ENCODE peak calls at places on chromosomes 2 and 18, in five cellular contexts. S, V, Q, I and U are unnamed samples.
A peak's percentile ranks its signal among the peaks of the same experiment; 100 is the strongest.

GRCh38 chr18:11203998-11204397 is 54.6 kb upstream of the PIEZO2 start:
- DNase-seq in S (no peak), V (no peak), Q (no peak), I (no peak), U (no peak)

GRCh38 chr2:212974692-212975091 is 176.7 kb downstream of the IKZF2 start:
- DNase-seq in S (peak; percentile 32), V (peak; percentile 40), Q (no peak), I (peak; percentile 84), U (peak; percentile 66)

GRCh38 chr2:163441603-163442002 is 294.2 kb downstream of the FIGN start:
- DNase-seq in S (no peak), V (no peak), Q (no peak), I (no peak), U (no peak)

GRCh38 chr2:64562148-64562784 is 38.1 kb downstream of the AFTPH start:
- DNase-seq in S (no peak), V (peak; percentile 43), Q (peak; percentile 41), I (peak; percentile 22), U (peak; percentile 30)

GRCh38 chr18:3726241-3726951 is 276.4 kb downstream of the TGIF1 start:
- DNase-seq in S (no peak), V (no peak), Q (no peak), I (no peak), U (no peak)

GRCh38 chr2:128347701-128348504 is 29.2 kb upstream of the HS6ST1 start:
- DNase-seq in S (no peak), V (peak; percentile 35), Q (no peak), I (peak; percentile 91), U (peak; percentile 91)

GRCh38 chr2:61771904-61772845 is 81.7 kb downstream of the FAM161A start:
- DNase-seq in S (no peak), V (no peak), Q (no peak), I (no peak), U (no peak)

GRCh38 chr2:67854798-67855197 is 208.0 kb downstream of the C1D start:
- DNase-seq in S (no peak), V (no peak), Q (no peak), I (no peak), U (no peak)

GRCh38 chr2:65277791-65278449 is 50.3 kb downstream of the ACTR2 start:
- DNase-seq in S (no peak), V (no peak), Q (no peak), I (no peak), U (no peak)

GRCh38 chr18:48541747-48542108 is 2.9 kb downstream of the CTIF start:
- DNase-seq in S (no peak), V (no peak), Q (no peak), I (no peak), U (no peak)

GRCh38 chr2:150090031-150090430 is 397.4 kb downstream of the RND3 start:
- DNase-seq in S (no peak), V (no peak), Q (no peak), I (no peak), U (no peak)

GRCh38 chr2:206981089-206981674 is 41.9 kb downstream of the CPO start:
- DNase-seq in S (no peak), V (no peak), Q (no peak), I (no peak), U (no peak)

GRCh38 chr2:216090369-216090786 is 8.7 kb downstream of the TMEM169 start:
- DNase-seq in S (no peak), V (no peak), Q (no peak), I (peak; percentile 40), U (peak; percentile 30)

GRCh38 chr2:242024751-242025355 is 155.3 kb downstream of the RTP5 start:
- DNase-seq in S (no peak), V (no peak), Q (no peak), I (no peak), U (no peak)

GRCh38 chr2:23940262-23940975 is at the start of gene UBXN2A:
- DNase-seq in S (no peak), V (peak; percentile 75), Q (peak; percentile 85), I (peak; percentile 74), U (peak; percentile 70)

GRCh38 chr2:203972066-203972465 is 35.5 kb downstream of the ICOS start:
- DNase-seq in S (no peak), V (no peak), Q (no peak), I (no peak), U (no peak)

GRCh38 chr2:4827836-4828235 is 864.3 kb upstream of the SOX11 start:
- DNase-seq in S (no peak), V (no peak), Q (no peak), I (no peak), U (no peak)

GRCh38 chr2:46446871-46447568 is 32.3 kb upstream of the TMEM247 start:
- DNase-seq in S (peak; percentile 65), V (peak; percentile 89), Q (no peak), I (no peak), U (peak; percentile 32)

GRCh38 chr2:68287580-68288441 is 31.9 kb downstream of the CNRIP1 start:
- DNase-seq in S (no peak), V (peak; percentile 86), Q (no peak), I (peak; percentile 69), U (peak; percentile 78)

GRCh38 chr2:197159681-197160211 is 150.8 kb downstream of the ANKRD44 start:
- DNase-seq in S (no peak), V (peak; percentile 45), Q (peak; percentile 75), I (peak; percentile 44), U (peak; percentile 65)

GRCh38 chr2:217103752-217104540 is 244.1 kb upstream of the TNP1 start:
- DNase-seq in S (peak; percentile 29), V (peak; percentile 36), Q (peak; percentile 18), I (peak; percentile 89), U (peak; percentile 43)

GRCh38 chr2:217801115-217801531 is 201.7 kb downstream of the TNS1 start:
- DNase-seq in S (no peak), V (no peak), Q (no peak), I (no peak), U (no peak)

GRCh38 chr2:200585730-200586643 is at the start of gene AOX1:
- DNase-seq in S (no peak), V (peak; percentile 73), Q (no peak), I (peak; percentile 62), U (peak; percentile 61)
- TF ChIP-seq CTCF in S (peak; percentile 30), V (peak; percentile 8), Q (no peak), I (peak; percentile 41), U (no peak)

GRCh38 chr18:37138456-37138855 is 309.5 kb downstream of the KIAA1328 start:
- DNase-seq in S (no peak), V (no peak), Q (no peak), I (no peak), U (no peak)
- H3K4me3 ChIP-seq in S (no peak overlapping the region), V (no peak overlapping the region), Q (no peak overlapping the region), I (no peak overlapping the region), U (no peak overlapping the region)

GRCh38 chr18:66557091-66557490 is 46.8 kb downstream of the CDH19 start:
- DNase-seq in S (no peak), V (no peak), Q (no peak), I (no peak), U (no peak)

GRCh38 chr18:66564236-66564635 is 39.7 kb downstream of the CDH19 start:
- DNase-seq in S (no peak), V (no peak), Q (no peak), I (no peak), U (no peak)

GRCh38 chr18:66562279-66562678 is 41.6 kb downstream of the CDH19 start:
- DNase-seq in S (no peak), V (no peak), Q (no peak), I (no peak), U (no peak)

GRCh38 chr18:66558773-66559172 is 45.1 kb downstream of the CDH19 start:
- DNase-seq in S (no peak), V (peak; percentile 2), Q (no peak), I (no peak), U (no peak)

DNA sequence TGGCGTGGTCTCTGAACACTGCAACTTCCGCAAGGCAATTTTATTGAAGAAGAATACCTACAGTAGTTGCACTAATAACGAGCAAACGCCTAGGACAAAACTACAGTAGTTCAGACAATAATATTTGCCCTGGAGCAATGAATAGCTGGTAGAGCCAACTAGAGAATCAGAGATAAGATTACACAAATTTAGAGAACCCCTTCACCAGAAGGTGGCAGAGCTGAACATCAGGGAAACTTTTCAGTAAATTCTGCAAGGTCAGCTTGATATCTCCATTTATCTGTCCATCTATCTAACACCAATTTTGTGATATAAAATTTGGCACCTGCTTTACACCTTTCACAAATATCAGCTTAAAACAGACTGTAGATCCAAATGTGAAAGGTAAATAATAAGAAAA is 43.8 kb downstream of the CDH19 start:
- DNase-seq in S (no peak), V (peak; percentile 19), Q (peak; percentile 51), I (no peak), U (peak; percentile 0)
- TF ChIP-seq CTCF in S (no peak), V (no peak), Q (peak; percentile 39), I (no peak), U (no peak)

GRCh38 chr18:2402084-2402483 is 169.2 kb downstream of the METTL4 start:
- DNase-seq in S (peak; percentile 32), V (no peak), Q (no peak), I (peak; percentile 67), U (peak; percentile 40)

GRCh38 chr18:2395427-2396161 is 175.7 kb downstream of the METTL4 start:
- DNase-seq in S (no peak), V (no peak), Q (no peak), I (no peak), U (no peak)

GRCh38 chr18:2391470-2391869 is 179.8 kb downstream of the METTL4 start:
- DNase-seq in S (no peak), V (no peak), Q (no peak), I (no peak), U (no peak)

GRCh38 chr18:2400701-2401191 is 170.6 kb downstream of the METTL4 start:
- DNase-seq in S (no peak), V (no peak), Q (no peak), I (peak; percentile 8), U (peak; percentile 27)

DNA sequence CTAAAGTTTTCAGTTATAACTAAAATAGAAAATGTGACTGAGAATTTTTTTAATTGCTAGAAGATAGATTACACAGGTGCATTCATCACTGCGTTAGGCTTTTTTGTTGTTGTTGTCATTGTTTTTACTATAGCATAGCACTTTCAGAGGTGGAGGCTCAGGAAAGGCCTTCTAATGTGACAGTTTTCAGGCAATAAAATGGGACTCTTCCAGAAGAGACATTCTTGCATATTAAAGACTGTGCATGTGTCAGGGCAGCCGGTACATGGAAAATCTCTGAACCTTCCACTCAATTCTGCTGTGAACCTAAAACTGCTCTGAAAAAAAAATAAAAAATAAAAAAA is 175.2 kb downstream of the METTL4 start:
- DNase-seq in S (no peak), V (no peak), Q (no peak), I (no peak), U (no peak)
- H3K4me3 ChIP-seq in S (no peak overlapping the region), V (no peak overlapping the region), Q (no peak overlapping the region), I (no peak overlapping the region), U (no peak overlapping the region)

DNA sequence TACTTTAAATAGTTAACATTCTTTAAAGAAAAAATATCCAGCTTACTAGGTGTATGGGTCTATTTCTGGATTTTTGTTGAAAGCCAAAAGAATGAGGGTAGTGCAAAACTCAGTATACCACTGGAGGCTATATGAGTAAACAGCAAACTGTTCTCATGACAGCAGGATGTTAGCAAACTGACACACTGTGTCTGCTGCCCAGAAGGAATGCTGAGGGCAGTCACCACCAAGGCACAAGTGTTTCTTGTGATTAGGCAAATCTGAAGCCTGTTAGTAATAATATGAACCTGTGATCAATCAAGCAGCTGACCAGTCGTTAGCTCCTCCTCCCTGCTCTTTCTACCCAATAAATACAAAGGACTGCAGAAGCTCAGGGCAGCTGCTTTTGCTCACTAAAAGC is 50.5 kb upstream of the SULT1C3 start:
- DNase-seq in S (no peak), V (no peak), Q (peak; percentile 28), I (peak; percentile 27), U (no peak)
- TF ChIP-seq CTCF in S (no peak), V (no peak), Q (no peak), I (no peak), U (no peak)